ENCODE peak calls at places on chromosomes 12 and 14, in seven cellular contexts. One of them, this sample, is unnamed.
A peak's percentile ranks its signal among the peaks of the same experiment; 100 is the strongest.

GRCh38 chr12:127685476-127686234 is 581.3 kb upstream of the TMEM132C start:
- DNase-seq in dorsolateral prefrontal cortex: no peak
- DNase-seq in IMR-90: no peak
- DNase-seq in gastrocnemius medialis: no peak
- DNase-seq in CD8-positive, alpha-beta T cell: no peak
- DNase-seq in neural crest cell: no peak
- DNase-seq in WTC11: no peak
- DNase-seq in this sample: no peak

GRCh38 chr12:130879781-130880389 is 8.0 kb downstream of the RAN start:
- DNase-seq in IMR-90: no peak
- DNase-seq in gastrocnemius medialis: no peak
- DNase-seq in WTC11: no peak
- DNase-seq in neural crest cell: no peak
- DNase-seq in CD8-positive, alpha-beta T cell: no peak
- DNase-seq in dorsolateral prefrontal cortex: no peak
- DNase-seq in this sample: no peak

GRCh38 chr12:93686572-93687365 is 9.6 kb downstream of the CRADD start:
- DNase-seq in IMR-90: no peak
- DNase-seq in dorsolateral prefrontal cortex: no peak
- DNase-seq in CD8-positive, alpha-beta T cell: no peak
- DNase-seq in neural crest cell: no peak
- DNase-seq in gastrocnemius medialis: no peak
- DNase-seq in WTC11: no peak
- DNase-seq in this sample: no peak

GRCh38 chr14:77271113-77271710 is at the start of gene NGB:
- DNase-seq in dorsolateral prefrontal cortex: no peak
- DNase-seq in CD8-positive, alpha-beta T cell: no peak
- DNase-seq in neural crest cell: no peak
- DNase-seq in WTC11: no peak
- DNase-seq in gastrocnemius medialis: no peak
- DNase-seq in IMR-90: no peak
- DNase-seq in this sample: no peak

GRCh38 chr14:103641181-103641580 is 12.2 kb downstream of the KLC1 start:
- DNase-seq in CD8-positive, alpha-beta T cell: no peak
- DNase-seq in IMR-90: peak; percentile 82
- DNase-seq in neural crest cell: no peak
- DNase-seq in gastrocnemius medialis: no peak
- DNase-seq in dorsolateral prefrontal cortex: no peak
- DNase-seq in WTC11: no peak
- DNase-seq in this sample: no peak

GRCh38 chr12:54065677-54066076 is 12.0 kb downstream of the HOXC4 start:
- DNase-seq in IMR-90: no peak
- DNase-seq in neural crest cell: no peak
- DNase-seq in WTC11: no peak
- DNase-seq in CD8-positive, alpha-beta T cell: no peak
- DNase-seq in gastrocnemius medialis: no peak
- DNase-seq in dorsolateral prefrontal cortex: no peak
- DNase-seq in this sample: no peak

GRCh38 chr12:19553177-19553576 is 113.9 kb downstream of the AEBP2 start:
- DNase-seq in neural crest cell: no peak
- DNase-seq in CD8-positive, alpha-beta T cell: no peak
- DNase-seq in WTC11: no peak
- DNase-seq in dorsolateral prefrontal cortex: no peak
- DNase-seq in gastrocnemius medialis: no peak
- DNase-seq in IMR-90: no peak
- DNase-seq in this sample: no peak

GRCh38 chr12:122825773-122826724 is 9.2 kb upstream of the HIP1R start:
- DNase-seq in dorsolateral prefrontal cortex: no peak
- DNase-seq in neural crest cell: no peak
- DNase-seq in gastrocnemius medialis: no peak
- DNase-seq in WTC11: no peak
- DNase-seq in CD8-positive, alpha-beta T cell: no peak
- DNase-seq in IMR-90: no peak
- DNase-seq in this sample: no peak

GRCh38 chr12:113310489-113310888 is 24.4 kb downstream of the SLC8B1 start:
- DNase-seq in CD8-positive, alpha-beta T cell: no peak
- DNase-seq in WTC11: no peak
- DNase-seq in IMR-90: no peak
- DNase-seq in dorsolateral prefrontal cortex: no peak
- DNase-seq in neural crest cell: no peak
- DNase-seq in gastrocnemius medialis: no peak
- DNase-seq in this sample: no peak

GRCh38 chr12:94621662-94622359 is 28.5 kb downstream of the TMCC3 start:
- DNase-seq in WTC11: no peak
- DNase-seq in IMR-90: peak; percentile 47
- DNase-seq in dorsolateral prefrontal cortex: no peak
- DNase-seq in gastrocnemius medialis: no peak
- DNase-seq in CD8-positive, alpha-beta T cell: no peak
- DNase-seq in neural crest cell: no peak
- DNase-seq in this sample: no peak

GRCh38 chr14:21672116-21672515 is 1.5 kb downstream of the OR4E1 start:
- DNase-seq in IMR-90: peak; percentile 1
- DNase-seq in neural crest cell: no peak
- DNase-seq in dorsolateral prefrontal cortex: no peak
- DNase-seq in gastrocnemius medialis: no peak
- DNase-seq in CD8-positive, alpha-beta T cell: no peak
- DNase-seq in WTC11: no peak
- DNase-seq in this sample: no peak

GRCh38 chr14:93903342-93904184 is 23.6 kb upstream of the FAM181A start:
- DNase-seq in WTC11: peak; percentile 69
- DNase-seq in gastrocnemius medialis: no peak
- DNase-seq in dorsolateral prefrontal cortex: no peak
- DNase-seq in CD8-positive, alpha-beta T cell: no peak
- DNase-seq in neural crest cell: peak; percentile 27
- DNase-seq in IMR-90: no peak
- DNase-seq in this sample: peak; percentile 70
- TF ChIP-seq CTCF in WTC11: no peak
- TF ChIP-seq CTCF in gastrocnemius medialis: no peak
- TF ChIP-seq CTCF in dorsolateral prefrontal cortex: no peak
- TF ChIP-seq CTCF in CD8-positive, alpha-beta T cell: no peak
- TF ChIP-seq CTCF in neural crest cell: peak; percentile 49
- TF ChIP-seq CTCF in IMR-90: peak; percentile 21
- TF ChIP-seq CTCF in this sample: peak; percentile 37

DNA sequence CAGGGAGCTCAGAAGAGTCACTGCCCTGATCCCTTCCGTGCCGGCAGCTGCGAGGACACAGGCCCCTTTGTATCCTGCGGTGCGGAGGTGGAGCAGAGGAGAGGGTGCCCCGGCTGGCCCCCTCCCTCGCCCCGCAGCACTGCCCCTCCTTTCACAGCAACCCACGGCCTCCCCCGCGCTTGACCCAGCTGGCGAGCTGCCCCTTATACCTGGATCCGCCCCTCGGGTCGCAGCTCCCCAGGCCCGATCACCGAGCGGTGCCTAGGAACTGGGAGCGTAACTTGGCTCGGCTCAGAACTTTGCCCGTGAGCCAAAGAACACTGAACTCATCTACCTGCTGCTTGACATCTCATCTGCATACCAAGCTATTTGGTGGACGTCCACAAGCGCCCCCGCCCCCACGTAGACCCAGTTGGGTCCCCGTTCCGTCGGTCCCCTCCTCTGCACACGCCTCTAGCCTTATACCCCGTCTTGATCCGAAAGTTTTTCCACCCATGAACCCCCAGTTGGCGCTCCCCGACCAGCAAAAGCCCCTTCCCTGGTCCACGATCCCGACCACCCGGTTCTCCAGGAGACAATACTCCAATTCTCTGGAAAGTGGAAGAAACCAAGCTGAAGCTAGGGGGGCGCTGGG is 697 bp upstream of the DNAJC14 start:
- DNase-seq in CD8-positive, alpha-beta T cell: no peak
- DNase-seq in IMR-90: no peak
- DNase-seq in WTC11: peak; percentile 47
- DNase-seq in dorsolateral prefrontal cortex: peak; percentile 61
- DNase-seq in gastrocnemius medialis: no peak
- DNase-seq in neural crest cell: peak; percentile 59
- DNase-seq in this sample: peak; percentile 61
- TF ChIP-seq CTCF in CD8-positive, alpha-beta T cell: no peak
- TF ChIP-seq CTCF in IMR-90: peak; percentile 3
- TF ChIP-seq CTCF in WTC11: no peak
- TF ChIP-seq CTCF in dorsolateral prefrontal cortex: no peak
- TF ChIP-seq CTCF in gastrocnemius medialis: no peak
- TF ChIP-seq CTCF in neural crest cell: no peak
- TF ChIP-seq CTCF in this sample: no peak

GRCh38 chr12:41142376-41142775 is 45.7 kb upstream of the PDZRN4 start:
- DNase-seq in neural crest cell: no peak
- DNase-seq in CD8-positive, alpha-beta T cell: no peak
- DNase-seq in WTC11: no peak
- DNase-seq in dorsolateral prefrontal cortex: no peak
- DNase-seq in gastrocnemius medialis: no peak
- DNase-seq in IMR-90: no peak
- DNase-seq in this sample: no peak

GRCh38 chr12:41141076-41141475 is 47.0 kb upstream of the PDZRN4 start:
- DNase-seq in WTC11: no peak
- DNase-seq in neural crest cell: no peak
- DNase-seq in CD8-positive, alpha-beta T cell: no peak
- DNase-seq in IMR-90: no peak
- DNase-seq in gastrocnemius medialis: no peak
- DNase-seq in dorsolateral prefrontal cortex: no peak
- DNase-seq in this sample: no peak

DNA sequence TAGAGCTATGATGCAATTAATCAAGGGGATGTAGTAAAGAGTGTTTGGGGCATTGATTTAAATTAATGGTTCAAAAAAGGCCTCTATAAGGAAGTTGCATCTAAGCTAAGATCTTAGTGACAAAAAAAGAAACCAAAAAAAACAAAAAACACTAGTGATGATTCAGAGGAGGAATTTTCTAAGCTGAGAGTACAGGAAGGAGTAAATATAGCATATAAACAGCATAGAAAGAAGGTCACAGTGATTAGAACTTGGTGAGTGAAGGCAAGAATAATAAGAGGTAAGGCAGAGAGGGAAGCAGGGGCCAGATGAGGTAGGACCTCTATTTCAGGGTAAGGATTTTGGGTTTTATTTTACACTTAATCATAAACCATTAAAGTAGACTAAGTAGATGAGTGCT is 48.0 kb upstream of the PDZRN4 start:
- DNase-seq in dorsolateral prefrontal cortex: no peak
- DNase-seq in neural crest cell: no peak
- DNase-seq in WTC11: no peak
- DNase-seq in gastrocnemius medialis: no peak
- DNase-seq in CD8-positive, alpha-beta T cell: no peak
- DNase-seq in IMR-90: no peak
- DNase-seq in this sample: no peak
- TF ChIP-seq CTCF in dorsolateral prefrontal cortex: no peak
- TF ChIP-seq CTCF in neural crest cell: no peak
- TF ChIP-seq CTCF in WTC11: no peak
- TF ChIP-seq CTCF in gastrocnemius medialis: no peak
- TF ChIP-seq CTCF in CD8-positive, alpha-beta T cell: no peak
- TF ChIP-seq CTCF in IMR-90: no peak
- TF ChIP-seq CTCF in this sample: no peak

GRCh38 chr14:87888136-87888999 is 104.6 kb downstream of the GALC start:
- DNase-seq in dorsolateral prefrontal cortex: no peak
- DNase-seq in WTC11: peak; percentile 84
- DNase-seq in CD8-positive, alpha-beta T cell: no peak
- DNase-seq in gastrocnemius medialis: no peak
- DNase-seq in IMR-90: no peak
- DNase-seq in neural crest cell: no peak
- DNase-seq in this sample: peak; percentile 65
- TF ChIP-seq CTCF in dorsolateral prefrontal cortex: no peak
- TF ChIP-seq CTCF in WTC11: peak; percentile 78
- TF ChIP-seq CTCF in CD8-positive, alpha-beta T cell: no peak
- TF ChIP-seq CTCF in gastrocnemius medialis: no peak
- TF ChIP-seq CTCF in IMR-90: peak; percentile 26
- TF ChIP-seq CTCF in neural crest cell: peak; percentile 57
- TF ChIP-seq CTCF in this sample: peak; percentile 67

GRCh38 chr12:116672842-116673516 is 64.9 kb downstream of the SPRING1 start:
- DNase-seq in neural crest cell: no peak
- DNase-seq in CD8-positive, alpha-beta T cell: no peak
- DNase-seq in dorsolateral prefrontal cortex: no peak
- DNase-seq in IMR-90: no peak
- DNase-seq in gastrocnemius medialis: no peak
- DNase-seq in WTC11: no peak
- DNase-seq in this sample: no peak

GRCh38 chr12:116675339-116676107 is 62.3 kb downstream of the SPRING1 start:
- DNase-seq in WTC11: no peak
- DNase-seq in dorsolateral prefrontal cortex: no peak
- DNase-seq in gastrocnemius medialis: no peak
- DNase-seq in IMR-90: no peak
- DNase-seq in CD8-positive, alpha-beta T cell: no peak
- DNase-seq in neural crest cell: peak; percentile 30
- DNase-seq in this sample: no peak

GRCh38 chr12:116672010-116672409 is 65.9 kb downstream of the SPRING1 start:
- DNase-seq in gastrocnemius medialis: no peak
- DNase-seq in IMR-90: no peak
- DNase-seq in dorsolateral prefrontal cortex: no peak
- DNase-seq in neural crest cell: no peak
- DNase-seq in CD8-positive, alpha-beta T cell: no peak
- DNase-seq in WTC11: no peak
- DNase-seq in this sample: no peak

GRCh38 chr12:116674643-116675183 is 63.2 kb downstream of the SPRING1 start:
- DNase-seq in dorsolateral prefrontal cortex: no peak
- DNase-seq in gastrocnemius medialis: no peak
- DNase-seq in IMR-90: peak; percentile 50
- DNase-seq in CD8-positive, alpha-beta T cell: no peak
- DNase-seq in neural crest cell: no peak
- DNase-seq in WTC11: no peak
- DNase-seq in this sample: no peak

GRCh38 chr12:116673713-116674112 is 64.2 kb downstream of the SPRING1 start:
- DNase-seq in neural crest cell: no peak
- DNase-seq in CD8-positive, alpha-beta T cell: no peak
- DNase-seq in WTC11: peak; percentile 50
- DNase-seq in gastrocnemius medialis: no peak
- DNase-seq in IMR-90: no peak
- DNase-seq in dorsolateral prefrontal cortex: no peak
- DNase-seq in this sample: no peak
- TF ChIP-seq CTCF in neural crest cell: no peak
- TF ChIP-seq CTCF in CD8-positive, alpha-beta T cell: no peak
- TF ChIP-seq CTCF in WTC11: no peak
- TF ChIP-seq CTCF in gastrocnemius medialis: no peak
- TF ChIP-seq CTCF in IMR-90: no peak
- TF ChIP-seq CTCF in dorsolateral prefrontal cortex: no peak
- TF ChIP-seq CTCF in this sample: no peak

DNA sequence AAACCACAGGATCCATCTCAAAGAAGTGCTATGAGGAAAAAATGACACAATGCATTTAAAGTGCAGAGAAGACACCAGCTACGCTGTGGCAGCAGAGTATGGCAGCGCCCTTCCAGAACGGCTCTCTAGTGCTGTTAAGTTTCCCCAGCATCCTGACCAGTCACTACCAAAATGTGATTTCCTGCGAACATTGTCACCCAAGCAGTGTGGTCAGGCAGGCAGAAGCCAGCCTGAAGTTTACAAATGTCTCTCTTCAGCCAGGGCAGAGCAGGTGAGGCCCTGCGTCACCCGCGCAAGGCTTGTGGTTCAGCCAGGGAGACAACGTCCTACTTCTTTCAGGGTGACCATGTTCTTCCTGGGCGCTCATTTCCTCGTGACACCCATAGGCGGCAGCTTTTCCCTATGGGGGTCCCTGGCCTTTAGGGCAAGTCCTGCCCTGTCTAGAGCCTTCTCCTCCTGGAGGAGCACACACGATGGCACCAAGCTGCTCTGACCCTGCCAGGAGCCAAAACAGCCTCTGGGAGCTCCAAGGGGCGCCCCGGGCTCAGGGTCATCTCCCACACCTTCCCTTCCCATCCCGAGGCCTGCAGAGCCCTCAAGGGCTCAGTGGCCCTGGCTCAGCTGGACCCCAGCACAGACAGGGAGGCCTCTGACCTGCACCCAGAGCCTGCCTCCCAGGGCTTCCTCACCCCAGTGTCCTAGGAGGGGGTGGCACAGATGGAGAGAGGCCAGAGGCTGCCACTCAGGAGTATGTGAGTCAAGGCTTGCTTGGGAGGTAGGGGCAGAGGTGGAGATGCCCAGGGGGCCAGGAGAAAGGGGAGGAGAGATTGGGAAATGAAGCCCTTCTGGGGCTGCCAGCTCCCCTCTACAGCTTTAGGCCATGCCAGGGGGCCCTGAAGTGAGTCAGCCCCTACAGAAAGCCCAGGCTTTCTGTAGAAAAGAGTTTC is 41.9 kb downstream of the PSMA6 start:
- DNase-seq in neural crest cell: no peak
- DNase-seq in gastrocnemius medialis: no peak
- DNase-seq in WTC11: no peak
- DNase-seq in CD8-positive, alpha-beta T cell: no peak
- DNase-seq in IMR-90: no peak
- DNase-seq in dorsolateral prefrontal cortex: no peak
- DNase-seq in this sample: no peak
- TF ChIP-seq CTCF in neural crest cell: no peak
- TF ChIP-seq CTCF in gastrocnemius medialis: no peak
- TF ChIP-seq CTCF in WTC11: no peak
- TF ChIP-seq CTCF in CD8-positive, alpha-beta T cell: no peak
- TF ChIP-seq CTCF in IMR-90: no peak
- TF ChIP-seq CTCF in dorsolateral prefrontal cortex: no peak
- TF ChIP-seq CTCF in this sample: no peak